ENCODE peak calls at places on chromosome 21, in eight cellular contexts. One of them, this sample, is unnamed.

GRCh38 chr21:35571910-35572309 is 488.4 kb downstream of the SETD4 start:
- DNase-seq in spleen: no peak
- DNase-seq in lower lobe of right lung: no peak
- DNase-seq in IMR-90: no peak
- DNase-seq in fibroblast of lung: no peak
- DNase-seq in right lobe of liver: no peak
- DNase-seq in cardiac muscle cell: no peak
- DNase-seq in MM.1S: no peak
- DNase-seq in this sample: no peak

GRCh38 chr21:45615145-45615711 is 28.3 kb upstream of the PCBP3 start:
- DNase-seq in spleen: peak; percentile 94
- DNase-seq in lower lobe of right lung: no peak
- DNase-seq in IMR-90: peak; percentile 31
- DNase-seq in fibroblast of lung: no peak
- DNase-seq in right lobe of liver: peak; percentile 42
- DNase-seq in cardiac muscle cell: no peak
- DNase-seq in MM.1S: no peak
- DNase-seq in this sample: peak; percentile 46

GRCh38 chr21:45454081-45454923 is 49.3 kb downstream of the COL18A1 start:
- DNase-seq in spleen: peak; percentile 61
- DNase-seq in lower lobe of right lung: no peak
- DNase-seq in IMR-90: no peak
- DNase-seq in fibroblast of lung: peak; percentile 46
- DNase-seq in right lobe of liver: peak; percentile 98
- DNase-seq in cardiac muscle cell: no peak
- DNase-seq in MM.1S: no peak
- DNase-seq in this sample: no peak

GRCh38 chr21:27476696-27477095 is 509.8 kb upstream of the ADAMTS5 start:
- DNase-seq in spleen: no peak
- DNase-seq in lower lobe of right lung: no peak
- DNase-seq in IMR-90: peak; percentile 62
- DNase-seq in fibroblast of lung: peak; percentile 80
- DNase-seq in right lobe of liver: no peak
- DNase-seq in cardiac muscle cell: peak; percentile 67
- DNase-seq in MM.1S: no peak
- DNase-seq in this sample: no peak

GRCh38 chr21:27024316-27024715 is 57.4 kb upstream of the ADAMTS5 start:
- DNase-seq in spleen: no peak
- DNase-seq in lower lobe of right lung: no peak
- DNase-seq in IMR-90: peak; percentile 71
- DNase-seq in fibroblast of lung: peak; percentile 58
- DNase-seq in right lobe of liver: no peak
- DNase-seq in cardiac muscle cell: peak; percentile 41
- DNase-seq in MM.1S: no peak
- DNase-seq in this sample: no peak

GRCh38 chr21:45347048-45347711 is 57.8 kb upstream of the COL18A1 start:
- DNase-seq in spleen: no peak
- DNase-seq in lower lobe of right lung: no peak
- DNase-seq in IMR-90: no peak
- DNase-seq in fibroblast of lung: no peak
- DNase-seq in right lobe of liver: no peak
- DNase-seq in cardiac muscle cell: no peak
- DNase-seq in MM.1S: no peak
- DNase-seq in this sample: no peak

GRCh38 chr21:45073301-45074047 is 906 bp upstream of the ADARB1 start:
- DNase-seq in spleen: peak; percentile 86
- DNase-seq in lower lobe of right lung: no peak
- DNase-seq in IMR-90: peak; percentile 44
- DNase-seq in fibroblast of lung: peak; percentile 30
- DNase-seq in right lobe of liver: no peak
- DNase-seq in cardiac muscle cell: peak; percentile 40
- DNase-seq in MM.1S: no peak
- DNase-seq in this sample: peak; percentile 71

GRCh38 chr21:15894596-15894995 is 164.8 kb downstream of the USP25 start:
- DNase-seq in spleen: no peak
- DNase-seq in lower lobe of right lung: no peak
- DNase-seq in IMR-90: peak; percentile 38
- DNase-seq in fibroblast of lung: peak; percentile 56
- DNase-seq in right lobe of liver: no peak
- DNase-seq in cardiac muscle cell: peak; percentile 41
- DNase-seq in MM.1S: no peak
- DNase-seq in this sample: no peak

GRCh38 chr21:45262616-45263015 is 25.1 kb downstream of the POFUT2 start:
- DNase-seq in spleen: peak; percentile 70
- DNase-seq in lower lobe of right lung: peak; percentile 52
- DNase-seq in IMR-90: no peak
- DNase-seq in fibroblast of lung: no peak
- DNase-seq in right lobe of liver: peak; percentile 87
- DNase-seq in cardiac muscle cell: no peak
- DNase-seq in MM.1S: no peak
- DNase-seq in this sample: peak; percentile 73

GRCh38 chr21:25039461-25040380 is 567.6 kb downstream of the MRPL39 start:
- DNase-seq in spleen: no peak
- DNase-seq in lower lobe of right lung: no peak
- DNase-seq in IMR-90: peak; percentile 5
- DNase-seq in fibroblast of lung: peak; percentile 53
- DNase-seq in right lobe of liver: no peak
- DNase-seq in cardiac muscle cell: no peak
- DNase-seq in MM.1S: peak; percentile 66
- DNase-seq in this sample: no peak

GRCh38 chr21:30942192-30942591 is 60.8 kb upstream of the KRTAP11-1 start:
- DNase-seq in spleen: no peak
- DNase-seq in lower lobe of right lung: no peak
- DNase-seq in IMR-90: no peak
- DNase-seq in fibroblast of lung: no peak
- DNase-seq in right lobe of liver: no peak
- DNase-seq in cardiac muscle cell: no peak
- DNase-seq in MM.1S: no peak
- DNase-seq in this sample: no peak

GRCh38 chr21:43188712-43189151 is 19.9 kb downstream of the CRYAA start:
- DNase-seq in spleen: peak; percentile 75
- DNase-seq in lower lobe of right lung: no peak
- DNase-seq in IMR-90: no peak
- DNase-seq in fibroblast of lung: no peak
- DNase-seq in right lobe of liver: peak; percentile 37
- DNase-seq in cardiac muscle cell: no peak
- DNase-seq in MM.1S: no peak
- DNase-seq in this sample: peak; percentile 63

GRCh38 chr21:37220433-37220980 is 46.6 kb downstream of the VPS26C start:
- DNase-seq in spleen: no peak
- DNase-seq in lower lobe of right lung: no peak
- DNase-seq in IMR-90: peak; percentile 50
- DNase-seq in fibroblast of lung: peak; percentile 64
- DNase-seq in right lobe of liver: no peak
- DNase-seq in cardiac muscle cell: peak; percentile 57
- DNase-seq in MM.1S: peak; percentile 12
- DNase-seq in this sample: peak; percentile 71
- H3K4me1 ChIP-seq in spleen: peaks cover 37% of the 10 kb centered on the region
- H3K4me1 ChIP-seq in lower lobe of right lung: peaks cover 14% of the 10 kb centered on the region
- H3K4me1 ChIP-seq in IMR-90: peaks cover 2% of the 10 kb centered on the region
- H3K4me1 ChIP-seq in fibroblast of lung: peaks cover 5% of the 10 kb centered on the region
- H3K4me1 ChIP-seq in right lobe of liver: no peaks in the 10 kb centered on the region
- H3K4me1 ChIP-seq in cardiac muscle cell: no peaks in the 10 kb centered on the region
- H3K4me1 ChIP-seq in MM.1S: peaks cover 12% of the 10 kb centered on the region
- H3K4me1 ChIP-seq in this sample: peaks cover 9% of the 10 kb centered on the region

DNA sequence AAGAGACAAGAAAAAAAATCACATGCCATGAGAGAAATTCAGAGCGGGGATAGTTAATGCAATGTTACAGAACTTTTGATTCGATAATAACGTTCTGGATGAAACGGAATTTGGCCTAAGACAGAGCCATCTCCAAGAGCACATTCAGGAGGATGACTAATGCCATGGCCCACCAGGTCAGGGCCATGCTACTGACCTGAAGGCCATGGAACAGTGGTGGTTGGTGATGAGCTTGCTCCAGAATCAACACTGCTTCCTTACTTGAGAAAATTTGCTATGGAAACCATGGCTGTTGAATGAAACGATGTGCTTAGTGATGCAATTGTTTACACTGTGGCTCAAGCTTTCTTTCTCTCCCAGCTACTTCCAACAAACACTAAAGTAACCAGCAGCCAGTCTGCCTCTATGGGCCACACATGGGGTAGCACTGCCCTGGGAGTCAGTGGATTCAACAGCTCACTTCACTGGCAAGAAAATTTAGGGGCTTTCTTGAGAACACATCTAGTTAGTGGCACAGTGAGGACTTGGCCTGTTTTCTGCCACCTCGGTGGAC is 299.1 kb downstream of the PCP4 start:
- DNase-seq in spleen: no peak
- DNase-seq in lower lobe of right lung: no peak
- DNase-seq in IMR-90: no peak
- DNase-seq in fibroblast of lung: no peak
- DNase-seq in right lobe of liver: no peak
- DNase-seq in cardiac muscle cell: no peak
- DNase-seq in MM.1S: no peak
- DNase-seq in this sample: no peak
- TF ChIP-seq CTCF in spleen: no peak
- TF ChIP-seq CTCF in lower lobe of right lung: no peak
- TF ChIP-seq CTCF in IMR-90: no peak
- TF ChIP-seq CTCF in fibroblast of lung: no peak
- TF ChIP-seq CTCF in right lobe of liver: no peak
- TF ChIP-seq CTCF in cardiac muscle cell: no peak
- TF ChIP-seq CTCF in MM.1S: no peak
- TF ChIP-seq CTCF in this sample: no peak

DNA sequence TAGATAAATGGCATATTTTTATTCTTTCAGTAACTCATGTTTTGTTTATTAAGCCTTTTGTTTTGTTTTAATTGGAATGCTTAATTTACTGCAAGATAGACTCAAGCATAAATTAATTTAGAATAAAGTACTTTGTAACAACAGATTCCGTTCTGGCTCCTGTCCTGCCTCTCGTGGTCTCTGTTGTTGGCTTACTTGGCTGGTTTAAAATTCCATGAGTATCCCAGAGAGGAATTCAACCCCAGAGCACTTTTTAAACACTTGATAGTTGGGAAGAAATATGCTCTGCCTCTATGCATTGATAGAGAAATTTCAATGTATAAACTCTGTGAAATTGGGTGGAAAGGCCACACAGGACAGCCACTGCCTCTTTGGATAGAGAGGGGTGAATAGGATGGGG is 89.7 kb downstream of the ATP5PO start:
- DNase-seq in spleen: no peak
- DNase-seq in lower lobe of right lung: no peak
- DNase-seq in IMR-90: peak; percentile 65
- DNase-seq in fibroblast of lung: peak; percentile 67
- DNase-seq in right lobe of liver: no peak
- DNase-seq in cardiac muscle cell: peak; percentile 65
- DNase-seq in MM.1S: no peak
- DNase-seq in this sample: no peak
- H3K4me1 ChIP-seq in spleen: no peaks in the 10 kb centered on the region
- H3K4me1 ChIP-seq in lower lobe of right lung: peaks cover 9% of the 10 kb centered on the region
- H3K4me1 ChIP-seq in IMR-90: peaks cover 12% of the 10 kb centered on the region
- H3K4me1 ChIP-seq in fibroblast of lung: no peaks in the 10 kb centered on the region
- H3K4me1 ChIP-seq in right lobe of liver: no peaks in the 10 kb centered on the region
- H3K4me1 ChIP-seq in cardiac muscle cell: peaks cover 11% of the 10 kb centered on the region
- H3K4me1 ChIP-seq in MM.1S: no peaks in the 10 kb centered on the region
- H3K4me1 ChIP-seq in this sample: peaks cover 7% of the 10 kb centered on the region

GRCh38 chr21:41886331-41886730 is 7.2 kb upstream of the PRDM15 start:
- DNase-seq in spleen: peak; percentile 22
- DNase-seq in lower lobe of right lung: no peak
- DNase-seq in IMR-90: no peak
- DNase-seq in fibroblast of lung: no peak
- DNase-seq in right lobe of liver: no peak
- DNase-seq in cardiac muscle cell: no peak
- DNase-seq in MM.1S: no peak
- DNase-seq in this sample: no peak

GRCh38 chr21:41885341-41886024 is 6.3 kb upstream of the PRDM15 start:
- DNase-seq in spleen: peak; percentile 60
- DNase-seq in lower lobe of right lung: no peak
- DNase-seq in IMR-90: peak; percentile 53
- DNase-seq in fibroblast of lung: peak; percentile 65
- DNase-seq in right lobe of liver: no peak
- DNase-seq in cardiac muscle cell: no peak
- DNase-seq in MM.1S: peak; percentile 56
- DNase-seq in this sample: no peak

GRCh38 chr21:41887682-41888081 is 8.5 kb upstream of the PRDM15 start:
- DNase-seq in spleen: no peak
- DNase-seq in lower lobe of right lung: no peak
- DNase-seq in IMR-90: no peak
- DNase-seq in fibroblast of lung: no peak
- DNase-seq in right lobe of liver: no peak
- DNase-seq in cardiac muscle cell: no peak
- DNase-seq in MM.1S: no peak
- DNase-seq in this sample: no peak

GRCh38 chr21:41883582-41883981 is 4.4 kb upstream of the PRDM15 start:
- DNase-seq in spleen: peak; percentile 28
- DNase-seq in lower lobe of right lung: no peak
- DNase-seq in IMR-90: peak; percentile 12
- DNase-seq in fibroblast of lung: no peak
- DNase-seq in right lobe of liver: no peak
- DNase-seq in cardiac muscle cell: no peak
- DNase-seq in MM.1S: no peak
- DNase-seq in this sample: no peak

GRCh38 chr21:41884501-41885030 is 5.4 kb upstream of the PRDM15 start:
- DNase-seq in spleen: peak; percentile 72
- DNase-seq in lower lobe of right lung: no peak
- DNase-seq in IMR-90: no peak
- DNase-seq in fibroblast of lung: no peak
- DNase-seq in right lobe of liver: no peak
- DNase-seq in cardiac muscle cell: no peak
- DNase-seq in MM.1S: no peak
- DNase-seq in this sample: no peak
- TF ChIP-seq CTCF in spleen: no peak
- TF ChIP-seq CTCF in lower lobe of right lung: no peak
- TF ChIP-seq CTCF in IMR-90: no peak
- TF ChIP-seq CTCF in fibroblast of lung: no peak
- TF ChIP-seq CTCF in right lobe of liver: no peak
- TF ChIP-seq CTCF in cardiac muscle cell: no peak
- TF ChIP-seq CTCF in MM.1S: no peak
- TF ChIP-seq CTCF in this sample: no peak